ENCODE peak calls at places on chromosomes 16 and 17, in four cellular contexts. Q is GM12891, N is HL-60, J is K562. M is an unnamed sample.

GRCh38 chr17:50219345-50219744 is 17.9 kb upstream of the COL1A1 start:
- DNase-seq in J (no peak), N (no peak), Q (no peak), M (no peak)

GRCh38 chr16:15518412-15519351 is 84.3 kb downstream of the BMERB1 start:
- DNase-seq in Q (no peak), N (no peak), J (no peak), M (no peak)

GRCh38 chr17:38861399-38861843 is 7.9 kb upstream of the RPL23 start:
- DNase-seq in J (peak), Q (no peak), N (peak), M (no peak)

GRCh38 chr16:54490089-54490488 is 203.5 kb upstream of the IRX3 start:
- DNase-seq in J (no peak), Q (no peak), N (no peak), M (no peak)

GRCh38 chr17:32142857-32143524 is 689 bp downstream of the RHOT1 start:
- DNase-seq in Q (no peak), J (peak), N (peak), M (no peak)

GRCh38 chr17:16353702-16354174 is 469 bp upstream of the CENPV start:
- DNase-seq in J (no peak), Q (no peak), N (no peak), M (no peak)

GRCh38 chr16:21683184-21683583 is 19.4 kb downstream of the OTOA start:
- DNase-seq in N (no peak), J (no peak), Q (no peak), M (no peak)

GRCh38 chr16:15811778-15812750 is 44.8 kb downstream of the MYH11 start:
- DNase-seq in J (no peak), Q (no peak), N (no peak), M (no peak)

GRCh38 chr17:49696233-49696761 is 11.5 kb downstream of the SLC35B1 start:
- DNase-seq in J (no peak), N (peak), Q (no peak), M (peak)

GRCh38 chr17:40753804-40754203 is 1.3 kb downstream of the KRT25 start:
- DNase-seq in J (no peak), N (no peak), Q (no peak), M (no peak)

GRCh38 chr16:56425439-56425832 is at the start of gene AMFR:
- DNase-seq in N (peak), Q (peak), J (peak), M (no peak)

GRCh38 chr16:2813661-2814288 is 3.3 kb upstream of the PRSS21 start:
- DNase-seq in J (no peak), N (peak), Q (no peak), M (no peak)

GRCh38 chr17:80944326-80944725 is 47.3 kb upstream of the CHMP6 start:
- DNase-seq in N (no peak), J (no peak), Q (no peak), M (no peak)

GRCh38 chr17:80946449-80946848 is 45.2 kb upstream of the CHMP6 start:
- DNase-seq in J (no peak), Q (no peak), N (no peak), M (no peak)

GRCh38 chr17:80943346-80944145 is 48.1 kb upstream of the CHMP6 start:
- DNase-seq in Q (no peak), N (no peak), J (no peak), M (no peak)

GRCh38 chr17:80947200-80947940 is 44.3 kb upstream of the CHMP6 start:
- DNase-seq in J (no peak), N (no peak), Q (no peak), M (no peak)

DNA sequence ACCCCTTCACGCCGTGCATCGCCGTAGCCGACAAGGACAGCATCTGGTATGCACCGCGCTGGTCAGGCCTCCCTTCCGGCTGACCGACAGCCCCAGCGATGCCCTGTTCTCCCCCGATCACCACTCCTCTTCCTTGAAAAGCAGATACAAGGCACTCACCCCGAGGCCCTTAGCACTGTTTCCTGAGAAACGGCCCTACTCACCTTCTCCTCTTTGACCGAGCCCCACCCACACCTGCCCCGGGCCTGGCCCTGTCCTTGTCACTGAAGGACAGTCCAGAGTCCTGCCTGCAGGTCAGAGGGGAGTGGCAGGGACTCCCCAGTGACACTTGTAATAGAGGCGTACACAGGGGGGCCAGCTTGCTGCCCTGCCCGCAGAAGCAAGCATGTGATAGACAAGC is 45.9 kb upstream of the CHMP6 start:
- DNase-seq in N (no peak), Q (no peak), J (no peak), M (no peak)
- TF ChIP-seq SPI1 in N (no peak), Q (no peak), J (no peak), M (no peak)

GRCh38 chr17:82786427-82786826 is 34.6 kb downstream of the TBCD start:
- DNase-seq in Q (no peak), J (no peak), N (no peak), M (no peak)
- TF ChIP-seq SPI1 in Q (no peak), J (no peak), N (no peak), M (no peak)

DNA sequence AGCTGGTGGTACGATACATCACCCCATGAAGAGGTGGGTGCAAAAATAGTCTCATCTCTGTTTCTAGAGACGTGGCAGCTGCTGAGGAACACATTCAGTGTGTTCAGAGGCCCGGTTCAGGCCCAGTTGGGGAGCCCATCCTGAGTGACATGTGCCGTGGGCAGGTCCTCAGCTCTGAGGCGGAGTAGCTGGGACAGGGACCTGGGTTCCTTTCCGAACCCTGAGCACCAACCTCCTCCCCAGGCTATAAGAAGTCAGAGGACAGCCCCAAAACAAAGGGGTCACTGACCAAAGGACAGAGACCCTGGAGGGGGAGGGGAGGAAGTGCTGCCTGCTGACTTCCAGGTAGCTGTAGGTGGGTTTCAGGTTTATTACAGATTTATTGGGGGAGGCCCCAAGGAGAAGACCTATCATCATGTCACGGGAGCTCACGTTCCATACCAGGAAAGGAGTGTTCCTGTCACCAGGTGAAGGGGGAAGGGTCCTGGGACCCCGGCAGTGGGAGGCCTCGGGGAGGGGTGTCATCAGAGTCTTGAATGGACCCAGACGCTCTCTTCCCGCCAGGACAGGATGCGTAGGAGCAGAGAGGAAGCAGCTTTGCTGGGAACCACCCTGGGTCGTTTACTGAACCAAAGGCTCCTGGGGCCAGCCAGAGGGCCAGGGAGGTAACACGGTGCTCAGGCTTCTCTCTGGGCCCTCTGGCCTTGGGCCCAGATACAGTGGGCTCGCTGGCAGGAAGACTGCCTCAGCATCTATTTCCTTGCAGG is 4.9 kb downstream of the LDHD start:
- DNase-seq in N (no peak), Q (no peak), J (no peak), M (no peak)
- TF ChIP-seq SPI1 in N (no peak), Q (no peak), J (peak), M (no peak)

GRCh38 chr17:81411305-81411704 is 16.0 kb downstream of the BAHCC1 start:
- DNase-seq in Q (no peak), N (no peak), J (no peak), M (no peak)

GRCh38 chr17:81410852-81411251 is 15.6 kb downstream of the BAHCC1 start:
- DNase-seq in N (no peak), Q (no peak), J (no peak), M (no peak)

GRCh38 chr17:81414751-81415516 is 19.7 kb downstream of the BAHCC1 start:
- DNase-seq in Q (no peak), N (no peak), J (no peak), M (no peak)

GRCh38 chr17:81413497-81414135 is 18.4 kb downstream of the BAHCC1 start:
- DNase-seq in J (no peak), Q (no peak), N (no peak), M (no peak)

GRCh38 chr17:81412490-81413093 is 17.3 kb downstream of the BAHCC1 start:
- DNase-seq in N (no peak), J (peak), Q (peak), M (no peak)
- TF ChIP-seq SPI1 in N (no peak), J (peak), Q (peak), M (peak)

DNA sequence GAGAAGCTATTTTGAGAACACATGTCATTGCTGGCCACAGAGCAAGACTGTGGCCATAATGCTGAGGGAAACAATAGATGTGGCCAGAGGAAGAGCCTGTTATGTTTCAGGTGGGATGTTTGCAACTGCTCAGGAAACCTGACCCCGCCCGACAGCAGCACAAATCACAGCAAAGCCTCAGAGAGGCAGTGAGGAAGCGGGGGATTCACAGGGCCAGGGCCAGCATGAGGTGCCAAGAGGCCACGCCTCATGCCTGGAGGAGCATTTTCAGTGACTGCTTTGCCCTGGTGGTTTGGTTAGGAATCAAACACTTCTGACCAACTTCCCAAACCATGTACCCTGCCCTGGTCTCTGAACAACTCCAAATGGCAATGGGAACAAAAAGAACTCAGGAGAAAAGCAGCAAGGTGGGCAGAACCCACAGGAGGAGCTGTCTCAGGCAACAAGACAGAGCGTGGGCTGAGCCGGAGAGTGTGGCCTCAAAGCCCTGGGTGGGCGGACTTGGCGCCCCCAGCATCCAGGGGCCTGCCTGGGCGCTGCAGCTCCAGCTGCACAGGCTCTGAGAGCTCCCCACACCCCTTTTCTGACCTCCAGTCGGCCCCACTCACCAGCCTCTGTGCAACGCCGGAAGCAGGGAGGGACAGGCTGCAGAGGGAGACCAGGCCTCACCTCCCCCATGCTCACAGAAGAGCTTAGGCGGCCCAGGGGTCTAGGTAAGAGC is 20.6 kb downstream of the HIC1 start:
- DNase-seq in Q (no peak), N (no peak), J (no peak), M (no peak)
- TF ChIP-seq SPI1 in Q (peak), N (no peak), J (no peak), M (no peak)

DNA sequence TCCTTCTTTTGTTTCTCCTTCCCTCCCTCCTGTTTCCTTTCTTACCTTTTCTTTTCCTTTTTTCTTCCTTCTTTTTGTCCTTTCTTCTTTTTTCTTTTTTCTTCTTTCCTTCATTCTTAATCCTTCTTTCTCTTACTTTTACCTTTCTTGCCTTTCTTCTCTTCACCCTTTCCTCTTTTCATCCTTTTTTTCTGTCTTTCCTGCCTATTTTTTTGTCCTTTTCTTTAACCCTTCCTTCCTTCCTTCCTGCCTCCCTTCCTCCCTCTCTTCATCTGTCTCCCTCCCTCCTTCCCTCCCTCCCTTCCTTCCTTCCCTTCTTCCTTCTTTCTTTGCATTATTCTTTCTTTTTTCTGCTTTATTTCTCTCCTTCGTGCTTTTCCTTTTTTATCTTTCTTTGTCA is 160.7 kb downstream of the AXIN2 start:
- DNase-seq in Q (no peak), J (no peak), N (no peak), M (no peak)
- TF ChIP-seq SPI1 in Q (no peak), J (no peak), N (no peak), M (no peak)

M was measured in GM12878.